ENCODE peak calls at places on chromosomes 13 and 19, in seven cellular contexts. Y, S, J, H, L, T and O are unnamed samples.

GRCh38 chr13:29593605-29594297 is 1.7 kb downstream of the SLC7A1 start:
- DNase-seq in Y (no peak), T (no peak), H (no peak), S (no peak), J (no peak), L (no peak), O (no peak)

GRCh38 chr13:77172650-77173049 is 145.7 kb upstream of the FBXL3 start:
- DNase-seq in H (no peak), J (no peak), Y (no peak), L (no peak), S (no peak), T (no peak), O (no peak)

GRCh38 chr19:42325896-42326771 is 699 bp downstream of the MEGF8 start:
- DNase-seq in L (no peak), Y (peak), T (no peak), H (peak), J (no peak), S (peak), O (peak)

GRCh38 chr19:41541990-41542584 is 33.9 kb upstream of the CEACAM21 start:
- DNase-seq in S (peak), L (peak), H (peak), Y (peak), T (peak), J (peak), O (no peak)

GRCh38 chr19:2475018-2475701 is 767 bp upstream of the GADD45B start:
- DNase-seq in L (no peak), J (peak), Y (peak), H (peak), S (peak), T (peak), O (peak)

GRCh38 chr13:28318418-28318995 is 176.4 kb downstream of the FLT1 start:
- DNase-seq in J (no peak), L (no peak), S (no peak), H (no peak), T (no peak), Y (no peak), O (no peak)

GRCh38 chr13:87676254-87677042 is 5.3 kb downstream of the SLITRK5 start:
- DNase-seq in L (no peak), T (no peak), H (peak), Y (no peak), J (no peak), S (no peak), O (peak)

GRCh38 chr13:67258482-67258881 is 28.3 kb upstream of the PCDH9 start:
- DNase-seq in T (no peak), Y (no peak), L (no peak), S (no peak), J (no peak), H (no peak), O (no peak)

GRCh38 chr13:110251227-110251791 is 55.6 kb downstream of the COL4A1 start:
- DNase-seq in S (no peak), Y (no peak), L (no peak), J (no peak), H (no peak), T (no peak), O (no peak)

DNA sequence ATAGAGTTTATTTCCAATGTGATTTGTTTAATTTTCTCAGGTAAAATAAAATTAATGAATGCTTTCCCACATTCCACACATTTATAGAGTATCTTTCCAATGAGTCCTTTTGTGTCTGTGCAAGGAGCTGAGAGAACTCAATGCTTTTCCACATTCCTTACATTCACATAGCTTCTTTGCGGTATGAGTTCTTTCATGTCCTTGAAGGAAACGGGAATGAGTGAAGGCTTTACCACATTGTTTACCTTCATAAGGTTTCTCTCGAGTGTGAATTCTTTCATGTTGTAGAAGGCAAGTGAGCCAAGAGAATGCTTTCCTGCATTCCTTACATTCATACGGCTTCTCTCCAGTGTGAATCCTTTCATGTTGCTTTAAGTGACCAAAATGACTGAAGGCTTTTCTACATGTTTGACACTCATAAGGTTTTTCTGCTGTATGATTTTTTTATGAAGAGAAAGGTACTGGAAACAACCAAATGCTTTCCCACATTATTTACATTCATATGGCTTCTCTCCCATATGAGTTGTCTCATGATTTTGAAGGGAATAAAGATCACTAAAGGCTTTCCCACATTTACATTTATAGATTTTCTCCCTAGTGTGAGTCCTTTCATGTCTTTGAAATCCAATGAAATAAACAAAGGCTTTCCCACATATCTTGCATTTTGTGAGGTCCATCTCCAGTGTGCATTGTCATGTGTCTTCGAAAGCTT is 14.4 kb upstream of the ZNF442 start:
- DNase-seq in T (no peak), S (no peak), L (no peak), H (no peak), J (no peak), Y (no peak), O (no peak)
- TF ChIP-seq CTCF in T (no peak), S (no peak), L (no peak), H (no peak), J (no peak), Y (no peak), O (no peak)

GRCh38 chr13:101916758-101917474 is 464.4 kb downstream of the ITGBL1 start:
- DNase-seq in T (no peak), H (peak), J (no peak), L (no peak), Y (peak), S (no peak), O (peak)

GRCh38 chr13:101917475-101917810 is 465.0 kb downstream of the ITGBL1 start:
- DNase-seq in J (no peak), L (no peak), S (no peak), Y (no peak), T (no peak), H (peak), O (no peak)

GRCh38 chr13:101917833-101918755 is 465.6 kb downstream of the ITGBL1 start:
- DNase-seq in T (no peak), J (no peak), Y (no peak), H (peak), L (no peak), S (no peak), O (peak)

GRCh38 chr13:101916108-101916757 is 463.8 kb downstream of the ITGBL1 start:
- DNase-seq in T (peak), Y (peak), J (no peak), H (peak), S (no peak), L (no peak), O (peak)

GRCh38 chr13:101919541-101920306 is 467.2 kb downstream of the ITGBL1 start:
- DNase-seq in Y (peak), S (no peak), J (no peak), L (no peak), T (no peak), H (peak), O (peak)
- TF ChIP-seq CTCF in Y (no peak), S (no peak), J (no peak), L (no peak), T (no peak), H (no peak), O (no peak)

GRCh38 chr19:49271080-49271753 is 53.8 kb downstream of the SLC6A16 start:
- DNase-seq in T (no peak), L (no peak), Y (no peak), H (no peak), S (no peak), J (no peak), O (no peak)
- TF ChIP-seq CTCF in T (no peak), L (no peak), Y (no peak), H (no peak), S (no peak), J (no peak), O (no peak)

GRCh38 chr13:24208314-24208713 is 47.8 kb downstream of the SPATA13 start:
- DNase-seq in S (no peak), Y (no peak), H (no peak), T (peak), L (peak), J (peak), O (no peak)

GRCh38 chr13:24212254-24212653 is 51.7 kb downstream of the SPATA13 start:
- DNase-seq in H (no peak), Y (no peak), L (no peak), T (no peak), J (no peak), S (no peak), O (no peak)

GRCh38 chr13:24203726-24204295 is 43.3 kb downstream of the SPATA13 start:
- DNase-seq in T (no peak), S (peak), L (no peak), Y (no peak), H (no peak), J (no peak), O (peak)

GRCh38 chr13:24209138-24209537 is 48.6 kb downstream of the SPATA13 start:
- DNase-seq in S (no peak), L (no peak), J (no peak), Y (no peak), T (no peak), H (no peak), O (no peak)

GRCh38 chr13:24207841-24208240 is 47.3 kb downstream of the SPATA13 start:
- DNase-seq in L (no peak), H (no peak), S (no peak), T (no peak), J (no peak), Y (no peak), O (no peak)
- TF ChIP-seq CTCF in L (no peak), H (no peak), S (no peak), T (no peak), J (no peak), Y (no peak), O (no peak)

GRCh38 chr19:57888494-57889231 is at the start of gene ZNF814:
- DNase-seq in L (peak), T (peak), Y (peak), H (peak), J (peak), S (peak), O (peak)
- TF ChIP-seq CTCF in L (no peak), T (peak), Y (peak), H (peak), J (peak), S (peak), O (no peak)

DNA sequence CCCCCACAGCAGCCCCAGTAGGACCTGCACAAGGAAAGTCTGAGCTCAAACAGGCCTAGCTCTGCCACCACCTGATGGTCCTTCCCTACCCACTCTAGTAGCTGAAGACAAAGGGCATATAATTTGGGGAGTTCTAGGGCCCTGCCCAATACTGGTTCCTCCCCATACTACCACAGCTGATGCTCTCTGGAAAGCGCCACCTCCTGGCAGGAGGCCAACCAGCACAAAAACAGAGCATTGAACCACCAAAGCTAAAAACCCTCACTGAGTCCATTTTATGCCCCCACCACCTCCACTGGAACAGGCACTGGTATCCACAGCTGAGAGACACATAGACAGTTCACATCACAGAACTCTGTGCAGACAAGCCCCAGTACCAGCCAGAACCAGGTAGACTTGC is 1276.8 kb downstream of the OLFM4 start:
- DNase-seq in L (no peak), Y (no peak), T (no peak), J (no peak), S (no peak), H (no peak), O (no peak)
- TF ChIP-seq CTCF in L (no peak), Y (no peak), T (no peak), J (no peak), S (no peak), H (no peak), O (no peak)